ENCODE peak calls at places on chromosomes 11 and 22, in four cellular contexts. One of them, this sample, is unnamed.

GRCh38 chr11:79291948-79292347 is 148.9 kb downstream of the TENM4 start:
- DNase-seq in CD4-positive, alpha-beta T cell: no peak
- DNase-seq in endothelial cell: no peak
- DNase-seq in thoracic aorta: no peak
- DNase-seq in this sample: no peak

GRCh38 chr11:1150769-1151365 is 6.9 kb upstream of the MUC5AC start:
- DNase-seq in CD4-positive, alpha-beta T cell: no peak
- DNase-seq in endothelial cell: no peak
- DNase-seq in thoracic aorta: no peak
- DNase-seq in this sample: peak

GRCh38 chr22:36151006-36151595 is 9.5 kb downstream of the APOL3 start:
- DNase-seq in CD4-positive, alpha-beta T cell: no peak
- DNase-seq in endothelial cell: no peak
- DNase-seq in thoracic aorta: no peak
- DNase-seq in this sample: no peak

GRCh38 chr11:9001736-9002135 is 2.1 kb downstream of the NRIP3 start:
- DNase-seq in CD4-positive, alpha-beta T cell: no peak
- DNase-seq in endothelial cell: no peak
- DNase-seq in thoracic aorta: no peak
- DNase-seq in this sample: no peak

GRCh38 chr22:45421349-45422057 is 8.0 kb downstream of the RIBC2 start:
- DNase-seq in CD4-positive, alpha-beta T cell: no peak
- DNase-seq in endothelial cell: no peak
- DNase-seq in thoracic aorta: no peak
- DNase-seq in this sample: peak

GRCh38 chr11:98090861-98091575 is 929.7 kb upstream of the CNTN5 start:
- DNase-seq in CD4-positive, alpha-beta T cell: no peak
- DNase-seq in endothelial cell: no peak
- DNase-seq in thoracic aorta: no peak
- DNase-seq in this sample: no peak

GRCh38 chr11:27218498-27219038 is 144.4 kb downstream of the CCDC34 start:
- DNase-seq in CD4-positive, alpha-beta T cell: no peak
- DNase-seq in endothelial cell: no peak
- DNase-seq in thoracic aorta: no peak
- DNase-seq in this sample: no peak

GRCh38 chr11:44316388-44317240 is 6.7 kb upstream of the ALX4 start:
- DNase-seq in CD4-positive, alpha-beta T cell: no peak
- DNase-seq in endothelial cell: no peak
- DNase-seq in thoracic aorta: no peak
- DNase-seq in this sample: no peak

GRCh38 chr11:31240340-31240904 is 129.1 kb downstream of the DCDC1 start:
- DNase-seq in CD4-positive, alpha-beta T cell: no peak
- DNase-seq in endothelial cell: peak
- DNase-seq in thoracic aorta: no peak
- DNase-seq in this sample: no peak

GRCh38 chr11:1908579-1908978 is 10.9 kb upstream of the TNNT3 start:
- DNase-seq in CD4-positive, alpha-beta T cell: no peak
- DNase-seq in endothelial cell: no peak
- DNase-seq in thoracic aorta: no peak
- DNase-seq in this sample: no peak

GRCh38 chr11:113106507-113106906 is 145.3 kb downstream of the NCAM1 start:
- DNase-seq in CD4-positive, alpha-beta T cell: no peak
- DNase-seq in endothelial cell: no peak
- DNase-seq in thoracic aorta: no peak
- DNase-seq in this sample: no peak

GRCh38 chr22:20117656-20118571 is 888 bp upstream of the TRMT2A start:
- DNase-seq in CD4-positive, alpha-beta T cell: peak
- DNase-seq in endothelial cell: no peak
- DNase-seq in thoracic aorta: no peak
- DNase-seq in this sample: no peak

GRCh38 chr22:37804886-37805857 is 2.6 kb upstream of the GCAT start:
- DNase-seq in CD4-positive, alpha-beta T cell: peak
- DNase-seq in endothelial cell: peak
- DNase-seq in thoracic aorta: peak
- DNase-seq in this sample: peak

GRCh38 chr22:17349172-17349571 is 20.1 kb upstream of the CECR2 start:
- DNase-seq in CD4-positive, alpha-beta T cell: no peak
- DNase-seq in endothelial cell: no peak
- DNase-seq in thoracic aorta: no peak
- DNase-seq in this sample: no peak

GRCh38 chr22:17350292-17350691 is 19.0 kb upstream of the CECR2 start:
- DNase-seq in CD4-positive, alpha-beta T cell: no peak
- DNase-seq in endothelial cell: no peak
- DNase-seq in thoracic aorta: no peak
- DNase-seq in this sample: no peak

GRCh38 chr22:17346578-17346977 is 22.7 kb upstream of the CECR2 start:
- DNase-seq in CD4-positive, alpha-beta T cell: no peak
- DNase-seq in endothelial cell: no peak
- DNase-seq in thoracic aorta: no peak
- DNase-seq in this sample: no peak

GRCh38 chr22:17347724-17348123 is 21.5 kb upstream of the CECR2 start:
- DNase-seq in CD4-positive, alpha-beta T cell: no peak
- DNase-seq in endothelial cell: no peak
- DNase-seq in thoracic aorta: no peak
- DNase-seq in this sample: no peak

DNA sequence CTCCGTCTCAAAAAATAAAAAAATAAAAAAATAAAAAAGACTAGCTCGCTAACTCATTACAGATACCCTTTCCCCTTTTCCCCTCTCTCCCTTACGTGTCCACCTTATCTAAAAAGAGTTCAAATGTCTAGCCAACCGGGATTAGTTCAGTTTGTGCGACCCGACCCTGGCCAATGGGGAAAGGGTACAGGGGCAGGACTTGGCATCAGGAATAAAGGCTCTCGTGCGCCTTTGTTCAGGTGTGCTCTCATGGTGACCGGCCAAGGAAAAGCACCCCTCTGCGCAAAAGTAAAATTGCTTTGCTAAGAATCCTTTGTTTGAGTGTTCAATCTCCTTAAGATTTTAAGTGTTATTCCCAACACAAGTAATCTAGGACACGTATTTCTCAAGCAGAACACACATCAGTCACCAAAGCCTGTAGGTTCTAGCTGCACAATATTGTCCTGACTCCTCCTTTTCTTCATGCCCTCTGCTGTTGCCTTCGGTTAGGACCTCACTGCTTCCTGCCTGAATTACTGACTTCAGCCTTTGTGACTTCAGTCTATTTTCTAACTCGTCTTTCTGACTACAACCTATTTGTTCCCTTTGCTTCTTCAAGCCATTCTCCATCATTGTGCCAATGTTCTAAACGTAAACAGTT is 20.7 kb upstream of the CECR2 start:
- DNase-seq in CD4-positive, alpha-beta T cell: no peak
- DNase-seq in endothelial cell: no peak
- DNase-seq in thoracic aorta: no peak
- DNase-seq in this sample: no peak
- TF ChIP-seq CTCF in CD4-positive, alpha-beta T cell: no peak
- TF ChIP-seq CTCF in endothelial cell: no peak
- TF ChIP-seq CTCF in thoracic aorta: no peak
- TF ChIP-seq CTCF in this sample: no peak

DNA sequence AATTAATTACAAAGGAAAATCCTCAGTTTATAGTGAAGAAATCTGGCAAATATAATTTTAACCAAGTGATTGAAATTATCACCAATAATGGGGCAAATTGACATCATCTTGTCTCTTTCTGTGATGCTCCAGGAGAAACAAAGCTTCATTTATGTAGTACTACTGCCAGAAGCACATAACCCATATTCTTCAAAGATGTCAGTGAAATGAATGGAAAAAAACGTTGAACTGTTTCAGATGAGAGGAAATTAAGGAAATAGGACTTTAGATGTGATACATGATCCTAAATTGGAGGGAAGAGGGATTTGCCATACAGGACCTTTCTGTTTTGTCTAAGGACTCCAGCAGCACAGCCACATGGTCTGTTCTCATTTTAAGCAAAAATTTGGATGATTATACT is 57.6 kb downstream of the PPP6R3 start:
- DNase-seq in CD4-positive, alpha-beta T cell: no peak
- DNase-seq in endothelial cell: no peak
- DNase-seq in thoracic aorta: no peak
- DNase-seq in this sample: no peak
- TF ChIP-seq CTCF in CD4-positive, alpha-beta T cell: no peak
- TF ChIP-seq CTCF in endothelial cell: no peak
- TF ChIP-seq CTCF in thoracic aorta: no peak
- TF ChIP-seq CTCF in this sample: no peak

GRCh38 chr11:116691779-116692178 is 81.0 kb downstream of the BUD13 start:
- DNase-seq in CD4-positive, alpha-beta T cell: peak
- DNase-seq in endothelial cell: peak
- DNase-seq in thoracic aorta: no peak
- DNase-seq in this sample: peak
- TF ChIP-seq CTCF in CD4-positive, alpha-beta T cell: peak
- TF ChIP-seq CTCF in endothelial cell: peak
- TF ChIP-seq CTCF in thoracic aorta: peak
- TF ChIP-seq CTCF in this sample: peak

GRCh38 chr11:128777369-128778011 is 83.6 kb downstream of the FLI1 start:
- DNase-seq in CD4-positive, alpha-beta T cell: no peak
- DNase-seq in endothelial cell: no peak
- DNase-seq in thoracic aorta: no peak
- DNase-seq in this sample: no peak

GRCh38 chr11:128776088-128776433 is 82.2 kb downstream of the FLI1 start:
- DNase-seq in CD4-positive, alpha-beta T cell: no peak
- DNase-seq in endothelial cell: no peak
- DNase-seq in thoracic aorta: no peak
- DNase-seq in this sample: no peak

GRCh38 chr11:128775513-128775912 is 81.6 kb downstream of the FLI1 start:
- DNase-seq in CD4-positive, alpha-beta T cell: no peak
- DNase-seq in endothelial cell: no peak
- DNase-seq in thoracic aorta: no peak
- DNase-seq in this sample: no peak

GRCh38 chr11:128774593-128774992 is 80.7 kb downstream of the FLI1 start:
- DNase-seq in CD4-positive, alpha-beta T cell: no peak
- DNase-seq in endothelial cell: no peak
- DNase-seq in thoracic aorta: no peak
- DNase-seq in this sample: no peak

DNA sequence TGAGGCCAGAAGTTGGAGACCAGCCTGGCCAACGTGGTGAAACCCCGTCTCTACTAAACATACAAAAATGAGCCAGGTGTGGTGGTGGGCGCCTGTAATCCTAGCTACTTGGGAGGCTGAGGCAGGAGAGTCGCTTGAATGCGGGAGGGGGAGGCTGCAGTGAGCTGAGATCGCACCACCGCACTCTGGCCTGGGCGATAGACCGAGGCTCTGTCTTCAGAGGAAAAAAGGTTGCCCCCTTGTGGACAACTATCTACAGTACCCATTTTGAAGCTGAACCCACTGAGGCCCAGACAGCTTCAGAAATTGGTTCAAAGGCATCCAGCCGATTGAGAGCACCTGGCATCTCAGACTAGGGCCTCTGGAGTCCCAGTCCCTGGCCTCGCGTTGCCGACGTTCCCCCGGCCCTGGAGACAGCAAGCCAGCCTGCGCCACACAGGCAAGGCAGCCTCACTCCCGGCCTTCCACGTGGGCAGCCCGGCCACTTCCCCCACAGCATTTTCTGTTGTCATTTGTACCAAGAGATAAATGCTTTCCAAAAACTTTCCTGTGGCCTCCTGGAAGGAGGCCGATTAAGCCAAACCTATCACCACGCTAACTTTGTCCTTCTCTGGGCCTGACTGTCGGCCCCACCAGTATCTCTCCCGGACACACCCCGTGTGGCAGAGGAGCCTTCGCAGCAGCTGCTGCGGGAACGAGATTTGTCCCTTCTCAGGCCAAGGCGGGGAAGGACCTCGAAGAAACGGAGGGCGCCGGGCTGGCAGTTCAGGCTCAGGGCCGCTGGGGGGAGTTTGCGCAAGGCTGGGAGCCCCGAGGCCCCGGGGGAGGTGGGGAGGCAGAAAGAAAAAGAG is 82.8 kb downstream of the FLI1 start:
- DNase-seq in CD4-positive, alpha-beta T cell: no peak
- DNase-seq in endothelial cell: peak
- DNase-seq in thoracic aorta: no peak
- DNase-seq in this sample: no peak
- TF ChIP-seq CTCF in CD4-positive, alpha-beta T cell: peak
- TF ChIP-seq CTCF in endothelial cell: peak
- TF ChIP-seq CTCF in thoracic aorta: peak
- TF ChIP-seq CTCF in this sample: peak

DNA sequence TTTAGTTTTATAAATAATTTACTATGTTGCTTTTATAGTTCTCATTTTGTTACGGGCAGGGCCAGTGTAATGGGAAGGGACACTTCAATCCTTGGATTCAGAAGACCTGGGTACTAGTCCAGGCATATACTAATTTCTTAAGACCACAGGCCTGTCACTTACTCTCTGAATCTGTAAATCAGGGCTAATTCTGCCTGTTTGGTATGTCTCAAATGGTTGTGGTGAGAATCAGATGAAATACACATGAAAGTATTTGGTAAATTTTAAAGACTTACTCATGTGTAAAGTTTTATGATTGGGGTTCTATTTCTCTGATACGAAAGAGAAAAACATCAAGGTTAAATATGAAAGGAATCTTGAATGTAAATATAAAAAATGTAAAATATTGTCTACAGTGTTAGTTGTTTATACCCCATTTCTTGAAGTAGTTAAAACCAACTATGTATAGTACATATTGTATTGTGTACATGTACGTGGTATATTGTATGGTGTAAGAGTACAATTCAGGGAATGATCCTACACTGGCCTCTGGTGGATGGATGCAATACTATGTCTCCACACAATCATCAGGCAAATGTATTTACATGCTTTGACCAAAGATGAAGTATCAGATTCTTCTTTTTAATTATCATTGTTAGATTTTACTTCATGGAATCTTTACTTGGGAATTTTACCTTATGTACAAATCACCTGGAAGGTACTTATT is 24.5 kb upstream of the RAG2 start:
- DNase-seq in CD4-positive, alpha-beta T cell: no peak
- DNase-seq in endothelial cell: no peak
- DNase-seq in thoracic aorta: no peak
- DNase-seq in this sample: no peak
- TF ChIP-seq CTCF in CD4-positive, alpha-beta T cell: no peak
- TF ChIP-seq CTCF in endothelial cell: no peak
- TF ChIP-seq CTCF in thoracic aorta: peak
- TF ChIP-seq CTCF in this sample: peak

GRCh38 chr11:119436093-119436492 is 13.1 kb upstream of the THY1 start:
- DNase-seq in CD4-positive, alpha-beta T cell: no peak
- DNase-seq in endothelial cell: no peak
- DNase-seq in thoracic aorta: no peak
- DNase-seq in this sample: no peak

GRCh38 chr11:119432484-119433368 is 9.8 kb upstream of the THY1 start:
- DNase-seq in CD4-positive, alpha-beta T cell: no peak
- DNase-seq in endothelial cell: no peak
- DNase-seq in thoracic aorta: no peak
- DNase-seq in this sample: no peak

GRCh38 chr11:119436715-119437114 is 13.7 kb upstream of the THY1 start:
- DNase-seq in CD4-positive, alpha-beta T cell: no peak
- DNase-seq in endothelial cell: no peak
- DNase-seq in thoracic aorta: no peak
- DNase-seq in this sample: no peak

GRCh38 chr11:119433369-119433749 is 10.4 kb upstream of the THY1 start:
- DNase-seq in CD4-positive, alpha-beta T cell: no peak
- DNase-seq in endothelial cell: no peak
- DNase-seq in thoracic aorta: no peak
- DNase-seq in this sample: no peak

GRCh38 chr11:119434531-119435330 is 11.8 kb upstream of the THY1 start:
- DNase-seq in CD4-positive, alpha-beta T cell: no peak
- DNase-seq in endothelial cell: no peak
- DNase-seq in thoracic aorta: no peak
- DNase-seq in this sample: no peak
- TF ChIP-seq CTCF in CD4-positive, alpha-beta T cell: no peak
- TF ChIP-seq CTCF in endothelial cell: no peak
- TF ChIP-seq CTCF in thoracic aorta: no peak
- TF ChIP-seq CTCF in this sample: no peak

GRCh38 chr11:111833524-111833923 is 37.9 kb downstream of the ALG9 start:
- DNase-seq in CD4-positive, alpha-beta T cell: no peak
- DNase-seq in endothelial cell: no peak
- DNase-seq in thoracic aorta: no peak
- DNase-seq in this sample: no peak
- TF ChIP-seq CTCF in CD4-positive, alpha-beta T cell: no peak
- TF ChIP-seq CTCF in endothelial cell: no peak
- TF ChIP-seq CTCF in thoracic aorta: no peak
- TF ChIP-seq CTCF in this sample: no peak

GRCh38 chr11:116895053-116895757 is 57.8 kb upstream of the APOA1 start:
- DNase-seq in CD4-positive, alpha-beta T cell: no peak
- DNase-seq in endothelial cell: peak
- DNase-seq in thoracic aorta: no peak
- DNase-seq in this sample: no peak
- TF ChIP-seq CTCF in CD4-positive, alpha-beta T cell: no peak
- TF ChIP-seq CTCF in endothelial cell: peak
- TF ChIP-seq CTCF in thoracic aorta: peak
- TF ChIP-seq CTCF in this sample: peak